ENCODE peak calls at places on chromosomes 5 and 9, in four cellular contexts. W is HepG2, G is H1, X is K562. I is an unnamed sample.

GRCh38 chr5:102388235-102388634 is 92.2 kb upstream of the SLCO4C1 start:
- DNase-seq in G (no peak), W (no peak), X (no peak), I (no peak)

GRCh38 chr9:69583641-69584234 is 88.4 kb downstream of the APBA1 start:
- DNase-seq in X (no peak), G (no peak), W (no peak), I (no peak)

GRCh38 chr9:22416692-22417060 is 29.9 kb upstream of the DMRTA1 start:
- DNase-seq in G (no peak), W (no peak), X (no peak), I (no peak)

GRCh38 chr5:131382407-131383395 is 118.8 kb downstream of the CDC42SE2 start:
- DNase-seq in G (peak; percentile 31), W (peak; percentile 66), X (peak; percentile 86), I (peak; percentile 70)

GRCh38 chr9:20384642-20385041 is 237.7 kb downstream of the MLLT3 start:
- DNase-seq in G (no peak), X (no peak), W (no peak), I (no peak)

GRCh38 chr5:132767150-132767549 is 9.9 kb downstream of the SEPTIN8 start:
- DNase-seq in X (no peak), G (no peak), W (no peak), I (no peak)

GRCh38 chr9:8078641-8079140 is 279.1 kb upstream of the DMAC1 start:
- DNase-seq in X (no peak), G (no peak), W (no peak), I (no peak)

GRCh38 chr9:132651259-132651658 is 18.5 kb downstream of the DDX31 start:
- DNase-seq in W (no peak), G (no peak), X (no peak), I (no peak)

GRCh38 chr5:66517361-66517760 is 78.8 kb upstream of the MAST4 start:
- DNase-seq in G (no peak), X (no peak), W (no peak), I (no peak)

GRCh38 chr9:133876144-133876543 is 116.0 kb downstream of the VAV2 start:
- DNase-seq in W (no peak), X (peak; percentile 41), G (no peak), I (no peak)

GRCh38 chr5:57735754-57736153 is 253.1 kb upstream of the ACTBL2 start:
- DNase-seq in X (no peak), G (no peak), W (peak; percentile 14), I (peak; percentile 76)

GRCh38 chr9:104412238-104412637 is 91.8 kb upstream of the OR13F1 start:
- DNase-seq in G (no peak), W (no peak), X (no peak), I (no peak)

GRCh38 chr9:134179595-134179917 is 15.2 kb upstream of the RNU6ATAC start:
- DNase-seq in W (no peak), G (no peak), X (no peak), I (no peak)

GRCh38 chr5:34685485-34686197 is 29.5 kb downstream of the RAI14 start:
- DNase-seq in W (peak; percentile 47), G (no peak), X (no peak), I (peak; percentile 67)

GRCh38 chr9:133876836-133877235 is 115.3 kb downstream of the VAV2 start:
- DNase-seq in W (no peak), X (no peak), G (no peak), I (no peak)

GRCh38 chr9:89312154-89312616 is 1.2 kb downstream of the CKS2 start:
- DNase-seq in G (no peak), W (no peak), X (peak; percentile 57), I (peak; percentile 32)

GRCh38 chr5:104941030-104941645 is 1378.5 kb upstream of the NUDT12 start:
- DNase-seq in G (no peak), W (no peak), X (no peak), I (no peak)

GRCh38 chr9:117403848-117404247 is 11.0 kb downstream of the ASTN2 start:
- DNase-seq in G (no peak), X (no peak), W (no peak), I (no peak)

GRCh38 chr9:121749614-121750013 is 98.2 kb downstream of the DAB2IP start:
- DNase-seq in G (no peak), X (no peak), W (no peak), I (no peak)

GRCh38 chr5:59422026-59422941 is 471.2 kb downstream of the PDE4D start:
- DNase-seq in X (no peak), G (no peak), W (no peak), I (no peak)

GRCh38 chr5:53067641-53068040 is 41.9 kb downstream of the MOCS2 start:
- DNase-seq in G (no peak), W (no peak), X (no peak), I (no peak)

GRCh38 chr5:39732166-39732565 is 307.4 kb upstream of the DAB2 start:
- DNase-seq in G (no peak), X (no peak), W (no peak), I (no peak)

GRCh38 chr5:157215826-157216167 is 35.2 kb downstream of the ITK start:
- DNase-seq in W (no peak), X (peak; percentile 3), G (no peak), I (no peak)

GRCh38 chr9:14870086-14870485 is 40.1 kb downstream of the FREM1 start:
- DNase-seq in X (no peak), W (no peak), G (no peak), I (no peak)

GRCh38 chr9:117092582-117092981 is 322.3 kb downstream of the ASTN2 start:
- DNase-seq in W (no peak), X (no peak), G (no peak), I (peak; percentile 52)

GRCh38 chr9:22103650-22104575 is 94.8 kb upstream of the CDKN2B start:
- DNase-seq in W (no peak), G (no peak), X (no peak), I (no peak)

GRCh38 chr5:37710965-37711364 is 128.9 kb downstream of the GDNF start:
- DNase-seq in G (no peak), W (no peak), X (no peak), I (no peak)

GRCh38 chr5:59559323-59559722 is 334.2 kb downstream of the PDE4D start:
- DNase-seq in X (no peak), W (no peak), G (no peak), I (no peak)

GRCh38 chr5:173707392-173707791 is 90.9 kb upstream of the BOD1 start:
- DNase-seq in G (no peak), X (no peak), W (no peak), I (no peak)

GRCh38 chr9:117315236-117315635 is 99.6 kb downstream of the ASTN2 start:
- DNase-seq in X (no peak), G (no peak), W (no peak), I (no peak)

GRCh38 chr9:37706290-37706689 is 47.3 kb upstream of the TRMT10B start:
- DNase-seq in G (no peak), W (no peak), X (no peak), I (no peak)

GRCh38 chr9:124133752-124134151 is 122.2 kb downstream of the LHX2 start:
- DNase-seq in G (no peak), X (peak; percentile 75), W (peak; percentile 64), I (peak; percentile 43)

GRCh38 chr9:1047605-1048235 is 2.4 kb upstream of the DMRT2 start:
- DNase-seq in G (no peak), X (no peak), W (no peak), I (no peak)

GRCh38 chr5:82413302-82414042 is 135.3 kb upstream of the RPS23 start:
- DNase-seq in X (no peak), W (no peak), G (no peak), I (no peak)

GRCh38 chr9:10252174-10252573 is 360.6 kb downstream of the PTPRD start:
- DNase-seq in W (no peak), G (no peak), X (no peak), I (no peak)

GRCh38 chr5:160083012-160083436 is 36.2 kb downstream of the PWWP2A start:
- DNase-seq in W (no peak), X (no peak), G (no peak), I (no peak)

GRCh38 chr9:136591191-136591752 is 45.4 kb upstream of the NOTCH1 start:
- DNase-seq in W (no peak), X (no peak), G (no peak), I (no peak)

DNA sequence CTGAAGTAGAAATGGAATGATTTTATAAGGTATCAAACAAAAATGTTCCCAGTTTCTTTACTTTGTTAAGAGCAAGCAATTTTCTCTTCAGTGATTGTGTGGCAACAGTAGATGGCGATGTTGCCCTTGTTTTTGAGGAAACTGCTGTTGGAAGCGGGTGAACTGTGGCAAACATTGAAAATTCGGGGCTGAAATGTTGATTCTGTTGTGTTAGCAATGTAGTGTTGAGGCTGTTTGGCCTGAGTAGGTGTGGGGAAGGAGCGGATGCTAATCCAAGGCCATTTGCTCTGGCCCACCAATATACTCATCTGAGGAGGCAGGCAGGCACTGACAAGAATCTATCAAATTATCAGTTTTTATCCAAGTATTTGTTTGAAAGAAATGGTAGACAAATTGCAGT is 129.8 kb downstream of the SLC12A2 start:
- DNase-seq in W (peak; percentile 39), X (peak; percentile 65), G (peak; percentile 38), I (peak; percentile 75)
- TF ChIP-seq PHF8 in W (no peak), X (no peak), G (no peak), I (no peak)

GRCh38 chr5:72021651-72022357 is 85.5 kb upstream of the MAP1B start:
- DNase-seq in X (no peak), G (no peak), W (no peak), I (no peak)
- TF ChIP-seq PHF8 in X (no peak), G (no peak), W (no peak), I (no peak)

DNA sequence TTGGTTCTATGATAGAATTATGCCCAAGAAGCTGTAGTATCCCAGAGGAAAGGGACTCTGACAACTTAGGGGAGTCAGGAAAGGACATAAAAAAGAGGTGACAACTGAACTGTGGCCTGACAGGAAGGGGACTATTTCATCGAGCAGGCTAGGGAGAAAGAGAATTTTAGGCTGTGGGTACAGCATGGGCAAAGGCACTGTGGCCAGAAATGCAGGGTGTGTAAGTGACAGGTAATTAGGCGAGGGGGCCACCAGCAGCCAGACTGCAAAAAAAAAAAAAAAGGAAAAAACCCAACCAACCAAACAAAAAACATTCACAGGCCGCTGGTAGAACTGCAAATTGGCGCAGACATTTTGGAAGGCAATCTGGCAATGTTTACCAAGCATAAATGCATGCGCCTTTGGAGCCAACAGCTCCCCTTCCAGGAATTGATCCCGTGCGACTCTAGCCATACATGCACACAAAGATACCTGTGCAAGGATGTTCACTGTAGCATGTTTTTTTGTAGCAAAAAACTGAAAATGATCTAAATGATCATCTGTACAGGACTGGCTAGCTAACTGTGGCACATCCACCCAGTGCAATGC is 1.0 kb downstream of the EIF4E1B start:
- DNase-seq in X (no peak), G (no peak), W (no peak), I (no peak)
- TF ChIP-seq PHF8 in X (no peak), G (no peak), W (no peak), I (no peak)

GRCh38 chr5:170420809-170421412 is 31.7 kb upstream of the KCNMB1 start:
- DNase-seq in X (peak; percentile 72), G (no peak), W (peak; percentile 49), I (peak; percentile 71)
- TF ChIP-seq PHF8 in X (no peak), G (no peak), W (no peak), I (no peak)

I was measured in A549.